ENCODE peak calls at places on chromosome 1, in four cellular contexts. N, R, S and F are unnamed samples.

GRCh38 chr1:39337067-39337466 is 132.6 kb downstream of the MACF1 start:
- DNase-seq in N (peak; percentile 11), R (no peak), S (no peak), F (no peak)

GRCh38 chr1:204102029-204102611 is 29.2 kb downstream of the SOX13 start:
- DNase-seq in N (no peak), R (peak; percentile 30), S (no peak), F (no peak)

GRCh38 chr1:20551945-20552727 is at the start of gene FAM43B:
- DNase-seq in N (no peak), R (peak; percentile 95), S (peak; percentile 41), F (no peak)

GRCh38 chr1:224300346-224300745 is 29.6 kb downstream of the NVL start:
- DNase-seq in N (peak; percentile 98), R (no peak), S (peak; percentile 61), F (peak; percentile 87)

GRCh38 chr1:223713546-223714420 is 1.4 kb downstream of the CAPN2 start:
- DNase-seq in N (peak; percentile 26), R (no peak), S (peak; percentile 37), F (no peak)

GRCh38 chr1:23567996-23568607 is 8.8 kb upstream of the ID3 start:
- DNase-seq in N (no peak), R (peak; percentile 84), S (peak; percentile 50), F (no peak)

GRCh38 chr1:218201004-218201403 is 84.1 kb upstream of the RRP15 start:
- DNase-seq in N (peak; percentile 7), R (no peak), S (peak; percentile 20), F (no peak)

GRCh38 chr1:208791458-208791857 is 547.3 kb upstream of the PLXNA2 start:
- DNase-seq in N (no peak), R (no peak), S (no peak), F (peak; percentile 10)

GRCh38 chr1:220044683-220045355 is 1.5 kb downstream of the EPRS1 start:
- DNase-seq in N (no peak), R (no peak), S (peak; percentile 22), F (no peak)

GRCh38 chr1:162230096-162230495 is 146.6 kb downstream of the SPATA46 start:
- DNase-seq in N (no peak), R (peak; percentile 33), S (no peak), F (peak; percentile 30)

GRCh38 chr1:26021647-26022403 is at the start of gene EXTL1:
- DNase-seq in N (peak; percentile 63), R (peak; percentile 90), S (peak; percentile 71), F (peak; percentile 70)

GRCh38 chr1:17335821-17336718 is 28.1 kb downstream of the PADI4 start:
- DNase-seq in N (peak; percentile 41), R (peak; percentile 75), S (peak; percentile 77), F (peak; percentile 79)

GRCh38 chr1:20847619-20848080 is 60.5 kb upstream of the HP1BP3 start:
- DNase-seq in N (peak; percentile 72), R (no peak), S (peak; percentile 34), F (no peak)

DNA sequence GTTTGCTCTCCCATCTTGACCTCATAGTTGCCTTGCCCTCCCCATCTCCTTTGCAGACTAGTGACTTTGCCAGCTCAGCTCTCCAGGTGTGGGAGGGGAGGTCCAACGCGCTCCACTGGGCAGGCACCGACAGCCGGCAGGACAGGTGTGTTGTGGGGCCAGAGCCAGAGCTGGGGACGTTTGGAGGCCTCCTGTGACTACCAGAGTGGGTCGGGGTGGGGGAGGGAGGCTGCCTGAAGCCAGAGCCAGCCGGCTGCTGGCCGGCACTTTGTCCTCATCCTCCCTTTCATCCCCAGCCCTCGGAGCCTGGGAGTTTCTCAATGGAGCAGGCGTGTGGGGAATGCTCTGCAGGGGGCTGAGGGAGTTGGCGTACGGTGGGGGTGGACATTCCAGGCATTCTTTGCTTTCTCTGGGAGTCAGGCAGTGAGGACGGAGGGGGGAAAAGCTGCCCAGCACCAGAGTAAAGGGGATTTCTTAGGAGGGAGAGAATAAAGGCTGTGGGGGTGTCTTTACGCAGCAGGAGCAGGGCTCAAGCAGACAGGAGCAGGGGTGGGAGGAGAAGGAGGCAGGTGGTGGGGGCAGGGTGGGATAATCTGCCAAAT is 20.2 kb downstream of the NUAK2 start:
- DNase-seq in N (peak; percentile 97), R (no peak), S (peak; percentile 88), F (peak; percentile 85)
- H3K4me3 ChIP-seq in N (no peak overlapping the region), R (no peak overlapping the region), S (peak overlapping the region; percentile 25), F (no peak overlapping the region)

DNA sequence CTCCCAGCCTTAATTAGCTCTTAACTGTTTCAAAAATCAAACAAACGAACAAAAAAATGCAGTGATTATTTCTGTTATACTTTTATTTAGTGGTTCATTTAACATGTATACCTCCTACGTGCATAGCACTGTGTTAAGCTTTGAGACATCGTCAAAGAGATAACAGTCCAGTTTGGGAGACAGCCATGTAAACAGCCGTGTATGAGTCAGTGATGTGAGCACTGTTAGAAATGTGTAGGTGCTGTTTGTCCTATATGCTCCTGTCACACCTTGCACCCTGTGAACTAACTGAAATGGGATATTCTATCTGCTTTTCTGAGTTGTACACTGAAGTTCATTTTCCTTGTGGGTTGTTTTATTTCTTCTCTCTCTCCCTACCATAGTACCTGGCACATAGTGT is 109.7 kb upstream of the CACYBP start:
- DNase-seq in N (no peak), R (no peak), S (no peak), F (no peak)
- H3K4me3 ChIP-seq in N (no peak overlapping the region), R (no peak overlapping the region), S (no peak overlapping the region), F (no peak overlapping the region)

GRCh38 chr1:89065077-89065868 is at the start of gene GBP1:
- DNase-seq in N (peak; percentile 88), R (no peak), S (peak; percentile 93), F (peak; percentile 80)
- H3K4me3 ChIP-seq in N (peak within 1 kb of the TSS; percentile 98), R (peak within 1 kb of the TSS; percentile 92), S (peak within 1 kb of the TSS; percentile 86), F (peak within 1 kb of the TSS; percentile 86)

DNA sequence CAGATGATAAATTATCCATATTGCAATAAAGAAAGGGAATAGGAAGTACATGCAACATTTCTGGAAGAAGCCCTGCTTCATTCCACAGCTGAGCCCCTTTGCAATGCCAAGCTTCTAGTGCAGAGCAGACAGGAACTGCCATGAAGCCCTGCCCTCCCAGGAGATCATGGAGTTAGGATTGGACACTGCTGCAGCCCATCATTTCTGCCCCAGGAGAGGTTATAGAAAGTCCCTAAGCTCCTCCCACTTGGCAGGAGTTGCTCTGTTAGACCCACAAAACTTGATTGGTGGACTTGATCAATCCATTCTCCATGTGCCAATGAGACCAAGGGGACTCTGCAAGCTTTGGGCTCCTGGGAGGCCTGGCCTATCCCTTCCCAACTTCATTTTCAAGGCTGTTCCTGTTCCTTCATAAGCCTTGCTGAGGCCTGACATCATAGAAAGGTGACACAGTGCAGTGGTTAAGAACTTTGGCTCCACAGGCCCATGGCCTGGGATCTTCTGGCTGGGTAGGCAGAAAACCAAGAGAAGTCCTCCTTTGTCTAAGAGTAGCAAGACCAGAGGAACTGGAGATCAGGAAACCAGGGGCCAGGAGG is 1.3 kb upstream of the LAPTM5 start:
- DNase-seq in N (no peak), R (peak; percentile 34), S (no peak), F (no peak)
- H3K4me3 ChIP-seq in N (no peak overlapping the region), R (no peak overlapping the region), S (no peak overlapping the region), F (no peak overlapping the region)

DNA sequence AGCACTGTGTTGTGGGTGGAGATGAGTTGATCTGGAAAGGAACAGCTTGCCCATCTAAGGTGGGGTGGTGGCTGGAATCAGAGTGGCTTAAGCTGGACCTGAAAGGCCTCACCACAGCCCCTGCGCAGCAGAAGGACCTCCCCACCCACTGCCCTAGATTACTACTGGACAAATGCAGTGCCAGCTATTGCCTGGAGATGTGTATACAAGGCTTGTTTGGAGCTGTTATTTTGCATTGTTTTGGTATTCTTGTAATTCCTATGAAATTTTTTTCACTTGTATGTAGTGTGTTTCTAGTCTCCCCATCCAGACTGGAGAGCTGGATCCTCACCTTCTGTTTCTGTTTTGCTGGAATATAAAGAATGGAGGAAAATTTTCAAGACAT is 1.3 kb upstream of the SLC30A1 start:
- DNase-seq in N (no peak), R (no peak), S (peak; percentile 25), F (no peak)
- H3K4me3 ChIP-seq in N (no peak overlapping the region), R (no peak overlapping the region), S (peak overlapping the region; percentile 84), F (no peak overlapping the region)

GRCh38 chr1:31715097-31715872 is 11.5 kb upstream of the COL16A1 start:
- DNase-seq in N (peak; percentile 81), R (peak; percentile 99), S (peak; percentile 96), F (peak; percentile 91)

GRCh38 chr1:31712625-31713024 is 8.8 kb upstream of the COL16A1 start:
- DNase-seq in N (peak; percentile 86), R (peak; percentile 87), S (peak; percentile 79), F (peak; percentile 85)

GRCh38 chr1:31715873-31716220 is 12.0 kb upstream of the COL16A1 start:
- DNase-seq in N (no peak), R (no peak), S (no peak), F (no peak)

GRCh38 chr1:31712041-31712440 is 8.2 kb upstream of the COL16A1 start:
- DNase-seq in N (peak; percentile 83), R (no peak), S (peak; percentile 33), F (peak; percentile 32)

DNA sequence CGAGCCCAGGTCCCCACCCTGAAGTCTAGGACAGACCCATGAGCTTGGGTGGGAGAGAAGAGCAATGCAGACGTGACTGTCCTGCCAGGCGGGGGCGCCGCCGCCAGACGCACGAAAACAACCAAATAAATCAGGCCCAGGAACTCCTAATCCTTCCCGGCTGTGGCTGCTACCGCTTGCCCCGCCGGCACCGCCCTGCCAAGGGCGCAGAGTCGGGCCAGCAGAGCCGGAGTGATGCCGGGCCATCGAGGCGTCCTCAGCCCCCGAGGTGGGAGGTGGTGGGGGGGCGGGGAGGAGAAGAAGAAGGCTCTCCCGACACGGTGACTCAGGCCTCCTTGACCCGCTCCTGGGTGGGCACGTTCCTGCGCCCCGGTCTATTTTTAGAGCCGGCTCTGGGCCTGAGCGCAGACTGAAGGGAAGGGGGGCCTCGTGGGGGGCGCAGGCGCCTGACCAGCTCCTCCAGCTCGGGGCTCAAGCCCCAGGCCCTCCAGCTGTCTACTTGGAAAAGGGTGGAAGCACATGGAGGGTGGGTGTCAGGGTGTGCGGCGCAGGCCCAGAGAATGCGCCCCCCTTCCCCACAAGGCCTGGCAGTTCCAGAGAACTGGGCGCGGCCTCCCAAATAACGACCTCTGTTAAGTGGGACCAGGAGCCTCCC is 10.8 kb upstream of the COL16A1 start:
- DNase-seq in N (peak; percentile 49), R (peak; percentile 91), S (peak; percentile 90), F (peak; percentile 71)
- H3K4me3 ChIP-seq in N (no peak overlapping the region), R (peak overlapping the region; percentile 24), S (peak overlapping the region; percentile 55), F (no peak overlapping the region)

GRCh38 chr1:116762281-116762680 is 8.1 kb downstream of the CD2 start:
- DNase-seq in N (no peak), R (no peak), S (no peak), F (no peak)
- H3K4me3 ChIP-seq in N (no peak overlapping the region), R (no peak overlapping the region), S (no peak overlapping the region), F (no peak overlapping the region)

GRCh38 chr1:48794815-48795214 is 18.1 kb upstream of the BEND5 start:
- DNase-seq in N (no peak), R (no peak), S (no peak), F (no peak)
- H3K4me3 ChIP-seq in N (no peak overlapping the region), R (no peak overlapping the region), S (no peak overlapping the region), F (no peak overlapping the region)